ENCODE peak calls at places on chromosomes 12 and 14, in nine cellular contexts. One of them, this sample, is unnamed.
A peak's percentile ranks its signal among the peaks of the same experiment; 100 is the strongest.

GRCh38 chr12:12836571-12836970 is 23.4 kb downstream of the DDX47 start:
- DNase-seq in uterus: no peak
- DNase-seq in lung: no peak
- DNase-seq in adrenal gland: no peak
- DNase-seq in GM23338: no peak
- DNase-seq in thyroid gland: no peak
- DNase-seq in effector memory CD4-positive, alpha-beta T cell: no peak
- DNase-seq in heart right ventricle: no peak
- DNase-seq in colonic mucosa: no peak
- DNase-seq in this sample: no peak

GRCh38 chr14:52312872-52313492 is 1.1 kb upstream of the PTGER2 start:
- DNase-seq in lung: no peak
- DNase-seq in uterus: peak; percentile 44
- DNase-seq in GM23338: no peak
- DNase-seq in adrenal gland: no peak
- DNase-seq in colonic mucosa: no peak
- DNase-seq in heart right ventricle: no peak
- DNase-seq in thyroid gland: no peak
- DNase-seq in effector memory CD4-positive, alpha-beta T cell: no peak
- DNase-seq in this sample: no peak

GRCh38 chr12:5447329-5447728 is 15.4 kb downstream of the NTF3 start:
- DNase-seq in effector memory CD4-positive, alpha-beta T cell: no peak
- DNase-seq in lung: no peak
- DNase-seq in uterus: no peak
- DNase-seq in heart right ventricle: no peak
- DNase-seq in thyroid gland: no peak
- DNase-seq in GM23338: no peak
- DNase-seq in adrenal gland: no peak
- DNase-seq in colonic mucosa: no peak
- DNase-seq in this sample: no peak

GRCh38 chr14:78710963-78711362 is 540.8 kb downstream of the NRXN3 start:
- DNase-seq in uterus: no peak
- DNase-seq in heart right ventricle: no peak
- DNase-seq in colonic mucosa: no peak
- DNase-seq in adrenal gland: no peak
- DNase-seq in effector memory CD4-positive, alpha-beta T cell: no peak
- DNase-seq in GM23338: no peak
- DNase-seq in thyroid gland: peak; percentile 45
- DNase-seq in lung: no peak
- DNase-seq in this sample: no peak

GRCh38 chr14:96754845-96755184 is 42.4 kb upstream of the VRK1 start:
- DNase-seq in uterus: no peak
- DNase-seq in GM23338: peak; percentile 46
- DNase-seq in thyroid gland: no peak
- DNase-seq in lung: no peak
- DNase-seq in colonic mucosa: no peak
- DNase-seq in effector memory CD4-positive, alpha-beta T cell: no peak
- DNase-seq in adrenal gland: no peak
- DNase-seq in heart right ventricle: no peak
- DNase-seq in this sample: peak; percentile 36

GRCh38 chr14:105224845-105225585 is 23.3 kb upstream of the BTBD6 start:
- DNase-seq in uterus: no peak
- DNase-seq in adrenal gland: no peak
- DNase-seq in colonic mucosa: no peak
- DNase-seq in thyroid gland: peak; percentile 62
- DNase-seq in lung: no peak
- DNase-seq in effector memory CD4-positive, alpha-beta T cell: no peak
- DNase-seq in GM23338: no peak
- DNase-seq in heart right ventricle: no peak
- DNase-seq in this sample: no peak

GRCh38 chr12:96321941-96322340 is 78.3 kb downstream of the CDK17 start:
- DNase-seq in adrenal gland: no peak
- DNase-seq in colonic mucosa: no peak
- DNase-seq in uterus: no peak
- DNase-seq in thyroid gland: no peak
- DNase-seq in heart right ventricle: no peak
- DNase-seq in effector memory CD4-positive, alpha-beta T cell: no peak
- DNase-seq in lung: no peak
- DNase-seq in GM23338: no peak
- DNase-seq in this sample: no peak

GRCh38 chr12:125533434-125534029 is 468.3 kb downstream of the AACS start:
- DNase-seq in colonic mucosa: peak; percentile 25
- DNase-seq in GM23338: peak; percentile 90
- DNase-seq in adrenal gland: peak; percentile 22
- DNase-seq in heart right ventricle: peak; percentile 5
- DNase-seq in lung: no peak
- DNase-seq in uterus: no peak
- DNase-seq in thyroid gland: peak; percentile 12
- DNase-seq in effector memory CD4-positive, alpha-beta T cell: no peak
- DNase-seq in this sample: no peak

GRCh38 chr12:102167821-102168605 is 29.6 kb downstream of the PMCH start:
- DNase-seq in uterus: no peak
- DNase-seq in thyroid gland: no peak
- DNase-seq in GM23338: no peak
- DNase-seq in heart right ventricle: no peak
- DNase-seq in effector memory CD4-positive, alpha-beta T cell: no peak
- DNase-seq in colonic mucosa: no peak
- DNase-seq in lung: no peak
- DNase-seq in adrenal gland: no peak
- DNase-seq in this sample: no peak

GRCh38 chr12:3998397-3998796 is 125.2 kb upstream of the PARP11 start:
- DNase-seq in GM23338: no peak
- DNase-seq in lung: no peak
- DNase-seq in effector memory CD4-positive, alpha-beta T cell: no peak
- DNase-seq in adrenal gland: no peak
- DNase-seq in thyroid gland: no peak
- DNase-seq in uterus: no peak
- DNase-seq in heart right ventricle: no peak
- DNase-seq in colonic mucosa: no peak
- DNase-seq in this sample: no peak

GRCh38 chr12:117172168-117172567 is 18.1 kb downstream of the FBXO21 start:
- DNase-seq in adrenal gland: no peak
- DNase-seq in colonic mucosa: no peak
- DNase-seq in GM23338: no peak
- DNase-seq in uterus: no peak
- DNase-seq in thyroid gland: no peak
- DNase-seq in lung: no peak
- DNase-seq in heart right ventricle: no peak
- DNase-seq in effector memory CD4-positive, alpha-beta T cell: no peak
- DNase-seq in this sample: no peak

GRCh38 chr12:54082402-54082892 is 28.8 kb downstream of the HOXC4 start:
- DNase-seq in effector memory CD4-positive, alpha-beta T cell: peak; percentile 2
- DNase-seq in colonic mucosa: peak; percentile 19
- DNase-seq in uterus: peak; percentile 73
- DNase-seq in thyroid gland: no peak
- DNase-seq in GM23338: peak; percentile 46
- DNase-seq in adrenal gland: peak; percentile 47
- DNase-seq in heart right ventricle: no peak
- DNase-seq in lung: no peak
- DNase-seq in this sample: no peak

GRCh38 chr14:55583942-55584468 is 4.0 kb downstream of the KTN1 start:
- DNase-seq in thyroid gland: no peak
- DNase-seq in lung: no peak
- DNase-seq in colonic mucosa: no peak
- DNase-seq in heart right ventricle: no peak
- DNase-seq in GM23338: no peak
- DNase-seq in adrenal gland: no peak
- DNase-seq in effector memory CD4-positive, alpha-beta T cell: no peak
- DNase-seq in uterus: no peak
- DNase-seq in this sample: no peak

GRCh38 chr14:55581011-55581806 is 1.2 kb downstream of the KTN1 start:
- DNase-seq in GM23338: peak; percentile 72
- DNase-seq in lung: peak; percentile 34
- DNase-seq in uterus: peak; percentile 31
- DNase-seq in effector memory CD4-positive, alpha-beta T cell: peak; percentile 30
- DNase-seq in heart right ventricle: peak; percentile 69
- DNase-seq in adrenal gland: peak; percentile 68
- DNase-seq in thyroid gland: peak; percentile 44
- DNase-seq in colonic mucosa: no peak
- DNase-seq in this sample: peak; percentile 59

GRCh38 chr14:55579724-55580400 is at the start of gene KTN1:
- DNase-seq in GM23338: peak; percentile 85
- DNase-seq in effector memory CD4-positive, alpha-beta T cell: peak; percentile 76
- DNase-seq in heart right ventricle: peak; percentile 85
- DNase-seq in adrenal gland: peak; percentile 85
- DNase-seq in thyroid gland: peak; percentile 85
- DNase-seq in uterus: peak; percentile 80
- DNase-seq in lung: peak; percentile 81
- DNase-seq in colonic mucosa: peak; percentile 83
- DNase-seq in this sample: peak; percentile 68

GRCh38 chr14:55580401-55581010 is 499 bp downstream of the KTN1 start:
- DNase-seq in heart right ventricle: peak; percentile 61
- DNase-seq in uterus: peak; percentile 47
- DNase-seq in lung: peak; percentile 41
- DNase-seq in effector memory CD4-positive, alpha-beta T cell: peak; percentile 50
- DNase-seq in GM23338: peak; percentile 45
- DNase-seq in adrenal gland: peak; percentile 45
- DNase-seq in thyroid gland: peak; percentile 45
- DNase-seq in colonic mucosa: peak; percentile 61
- DNase-seq in this sample: no peak

GRCh38 chr14:55582741-55583140 is 2.7 kb downstream of the KTN1 start:
- DNase-seq in lung: no peak
- DNase-seq in effector memory CD4-positive, alpha-beta T cell: no peak
- DNase-seq in adrenal gland: no peak
- DNase-seq in GM23338: no peak
- DNase-seq in colonic mucosa: no peak
- DNase-seq in heart right ventricle: no peak
- DNase-seq in thyroid gland: no peak
- DNase-seq in uterus: no peak
- DNase-seq in this sample: no peak
- H3K4me3 ChIP-seq in lung: no peak overlapping the region
- H3K4me3 ChIP-seq in effector memory CD4-positive, alpha-beta T cell: no peak overlapping the region
- H3K4me3 ChIP-seq in adrenal gland: peak overlapping the region; percentile 3
- H3K4me3 ChIP-seq in GM23338: no peak overlapping the region
- H3K4me3 ChIP-seq in colonic mucosa: no peak overlapping the region
- H3K4me3 ChIP-seq in heart right ventricle: no peak overlapping the region
- H3K4me3 ChIP-seq in thyroid gland: no peak overlapping the region
- H3K4me3 ChIP-seq in uterus: no peak overlapping the region
- H3K4me3 ChIP-seq in this sample: no peak overlapping the region

GRCh38 chr14:99187858-99188257 is 84.1 kb downstream of the BCL11B start:
- DNase-seq in adrenal gland: no peak
- DNase-seq in effector memory CD4-positive, alpha-beta T cell: no peak
- DNase-seq in colonic mucosa: no peak
- DNase-seq in lung: no peak
- DNase-seq in thyroid gland: no peak
- DNase-seq in heart right ventricle: no peak
- DNase-seq in GM23338: no peak
- DNase-seq in uterus: no peak
- DNase-seq in this sample: no peak
- H3K36me3 ChIP-seq in adrenal gland: no peaks in the 10 kb centered on the region
- H3K36me3 ChIP-seq in effector memory CD4-positive, alpha-beta T cell: peaks cover 14% of the 10 kb centered on the region
- H3K36me3 ChIP-seq in colonic mucosa: no peaks in the 10 kb centered on the region
- H3K36me3 ChIP-seq in lung: no peaks in the 10 kb centered on the region
- H3K36me3 ChIP-seq in thyroid gland: no peaks in the 10 kb centered on the region
- H3K36me3 ChIP-seq in heart right ventricle: no peaks in the 10 kb centered on the region
- H3K36me3 ChIP-seq in GM23338: no peaks in the 10 kb centered on the region
- H3K36me3 ChIP-seq in uterus: no peaks in the 10 kb centered on the region
- H3K36me3 ChIP-seq in this sample: no peaks in the 10 kb centered on the region

DNA sequence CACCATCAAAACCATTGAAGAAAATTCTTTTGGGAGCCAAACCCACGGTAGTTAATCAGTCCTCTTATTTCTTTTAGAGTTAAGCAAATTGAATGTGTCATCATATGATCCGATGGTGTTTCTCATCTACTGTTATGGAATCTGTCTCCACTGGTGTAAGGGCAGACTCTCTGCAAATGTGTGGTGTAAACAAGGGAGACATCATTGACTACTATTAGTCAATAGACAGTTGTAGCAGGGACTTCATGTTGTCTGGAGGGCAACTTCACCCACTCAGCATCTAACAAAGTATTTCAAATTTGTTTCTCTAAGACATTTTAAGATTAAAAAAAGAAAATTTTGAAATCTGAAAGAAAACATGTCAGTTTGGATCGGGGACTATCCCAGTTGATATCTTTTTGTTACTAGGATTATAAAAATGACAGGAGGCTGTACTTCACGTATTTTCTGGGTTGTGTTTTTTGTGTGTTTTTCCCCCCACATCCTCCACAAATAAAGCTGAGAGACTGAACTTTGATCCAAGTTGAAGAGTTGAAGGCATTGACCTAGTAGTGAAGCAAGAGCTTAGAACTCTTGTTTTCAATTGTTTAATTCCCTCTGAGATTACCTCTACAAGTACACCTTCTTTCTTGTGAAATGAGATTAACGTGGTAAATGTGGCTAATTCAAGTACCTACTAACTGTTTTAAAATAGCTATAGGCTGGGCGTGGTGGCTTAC is 4.0 kb downstream of the GOLGA5 start:
- DNase-seq in GM23338: no peak
- DNase-seq in effector memory CD4-positive, alpha-beta T cell: no peak
- DNase-seq in lung: no peak
- DNase-seq in colonic mucosa: no peak
- DNase-seq in adrenal gland: no peak
- DNase-seq in heart right ventricle: no peak
- DNase-seq in thyroid gland: no peak
- DNase-seq in uterus: no peak
- DNase-seq in this sample: no peak
- H3K4me1 ChIP-seq in GM23338: no peaks in the 10 kb centered on the region
- H3K4me1 ChIP-seq in effector memory CD4-positive, alpha-beta T cell: peaks cover 12% of the 10 kb centered on the region
- H3K4me1 ChIP-seq in lung: peaks cover 20% of the 10 kb centered on the region
- H3K4me1 ChIP-seq in colonic mucosa: no peaks in the 10 kb centered on the region
- H3K4me1 ChIP-seq in adrenal gland: peaks cover 19% of the 10 kb centered on the region
- H3K4me1 ChIP-seq in heart right ventricle: peaks cover 50% of the 10 kb centered on the region
- H3K4me1 ChIP-seq in thyroid gland: peaks cover 25% of the 10 kb centered on the region
- H3K4me1 ChIP-seq in uterus: peaks cover 8% of the 10 kb centered on the region
- H3K4me1 ChIP-seq in this sample: peaks cover 35% of the 10 kb centered on the region

DNA sequence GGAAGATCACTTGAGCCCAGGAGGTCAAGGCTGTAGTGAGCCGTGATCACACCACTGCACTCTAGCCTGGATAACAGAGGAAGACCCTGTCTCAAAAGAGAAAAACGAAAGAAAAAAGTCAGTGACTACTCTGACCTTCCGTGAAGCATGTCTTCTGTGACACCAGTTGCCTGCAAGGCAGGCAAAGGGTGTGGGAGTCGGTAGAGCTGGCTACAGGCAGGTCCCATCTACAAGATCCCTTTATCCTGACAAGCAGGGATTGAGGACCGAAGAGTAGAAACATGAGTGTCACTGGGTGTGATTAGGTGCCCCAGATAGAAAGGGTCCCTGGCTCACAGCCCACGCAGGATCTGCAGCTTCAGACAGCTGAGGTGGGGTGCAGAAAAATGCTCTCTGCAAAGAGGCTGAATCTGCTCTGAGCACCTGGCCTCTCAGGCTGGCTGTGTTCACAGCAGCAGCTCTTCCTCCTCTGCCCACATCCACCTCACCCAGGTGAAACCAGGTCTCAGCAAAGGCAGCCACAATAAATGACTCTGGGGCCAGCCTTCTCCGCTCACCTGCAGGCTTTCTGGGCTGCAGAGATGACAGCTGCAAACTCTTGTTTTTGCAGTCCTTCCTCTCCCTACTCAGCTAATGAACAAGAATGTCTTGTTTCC is 28.6 kb upstream of the HSP90B1 start:
- DNase-seq in thyroid gland: no peak
- DNase-seq in effector memory CD4-positive, alpha-beta T cell: peak; percentile 25
- DNase-seq in heart right ventricle: no peak
- DNase-seq in uterus: no peak
- DNase-seq in colonic mucosa: no peak
- DNase-seq in lung: no peak
- DNase-seq in adrenal gland: no peak
- DNase-seq in GM23338: no peak
- DNase-seq in this sample: no peak
- H3K4me3 ChIP-seq in thyroid gland: no peak overlapping the region
- H3K4me3 ChIP-seq in effector memory CD4-positive, alpha-beta T cell: no peak overlapping the region
- H3K4me3 ChIP-seq in heart right ventricle: no peak overlapping the region
- H3K4me3 ChIP-seq in uterus: no peak overlapping the region
- H3K4me3 ChIP-seq in colonic mucosa: no peak overlapping the region
- H3K4me3 ChIP-seq in lung: no peak overlapping the region
- H3K4me3 ChIP-seq in adrenal gland: no peak overlapping the region
- H3K4me3 ChIP-seq in GM23338: no peak overlapping the region
- H3K4me3 ChIP-seq in this sample: no peak overlapping the region

This sample was measured in right atrium auricular region.